ENCODE peak calls at places on chromosomes 4 and X, in nine cellular contexts. One of them, this sample, is unnamed.

GRCh38 chrX:105636667-105637066 is 185.7 kb upstream of the NRK start:
- DNase-seq in head of caudate nucleus: no peak
- DNase-seq in naive thymus-derived CD4-positive, alpha-beta T cell: no peak
- DNase-seq in midbrain: no peak
- DNase-seq in stromal cell of bone marrow: no peak
- DNase-seq in kidney glomerular epithelial cell: no peak
- DNase-seq in nephron progenitor cell: peak; percentile 33
- DNase-seq in non-pigmented ciliary epithelial cell: no peak
- DNase-seq in astrocyte of the cerebellum: no peak
- DNase-seq in this sample: no peak

GRCh38 chr4:7434766-7435150 is at the start of gene PSAPL1:
- DNase-seq in naive thymus-derived CD4-positive, alpha-beta T cell: no peak
- DNase-seq in astrocyte of the cerebellum: no peak
- DNase-seq in nephron progenitor cell: peak; percentile 43
- DNase-seq in head of caudate nucleus: no peak
- DNase-seq in stromal cell of bone marrow: peak; percentile 8
- DNase-seq in kidney glomerular epithelial cell: peak; percentile 29
- DNase-seq in non-pigmented ciliary epithelial cell: no peak
- DNase-seq in midbrain: no peak
- DNase-seq in this sample: no peak

GRCh38 chr4:100022792-100023222 is 72.7 kb upstream of the H2AZ1 start:
- DNase-seq in stromal cell of bone marrow: no peak
- DNase-seq in head of caudate nucleus: no peak
- DNase-seq in astrocyte of the cerebellum: peak; percentile 11
- DNase-seq in naive thymus-derived CD4-positive, alpha-beta T cell: no peak
- DNase-seq in nephron progenitor cell: no peak
- DNase-seq in kidney glomerular epithelial cell: no peak
- DNase-seq in midbrain: no peak
- DNase-seq in non-pigmented ciliary epithelial cell: no peak
- DNase-seq in this sample: no peak

GRCh38 chr4:18957721-18958120 is 936.2 kb upstream of the LCORL start:
- DNase-seq in midbrain: no peak
- DNase-seq in head of caudate nucleus: no peak
- DNase-seq in kidney glomerular epithelial cell: peak; percentile 68
- DNase-seq in naive thymus-derived CD4-positive, alpha-beta T cell: no peak
- DNase-seq in astrocyte of the cerebellum: no peak
- DNase-seq in nephron progenitor cell: no peak
- DNase-seq in stromal cell of bone marrow: no peak
- DNase-seq in non-pigmented ciliary epithelial cell: no peak
- DNase-seq in this sample: no peak

GRCh38 chr4:114423582-114423981 is 175.0 kb upstream of the UGT8 start:
- DNase-seq in astrocyte of the cerebellum: no peak
- DNase-seq in kidney glomerular epithelial cell: no peak
- DNase-seq in naive thymus-derived CD4-positive, alpha-beta T cell: no peak
- DNase-seq in head of caudate nucleus: no peak
- DNase-seq in nephron progenitor cell: no peak
- DNase-seq in midbrain: no peak
- DNase-seq in non-pigmented ciliary epithelial cell: no peak
- DNase-seq in stromal cell of bone marrow: no peak
- DNase-seq in this sample: no peak

GRCh38 chr4:176036585-176037205 is 28.9 kb upstream of the WDR17 start:
- DNase-seq in midbrain: no peak
- DNase-seq in non-pigmented ciliary epithelial cell: no peak
- DNase-seq in kidney glomerular epithelial cell: no peak
- DNase-seq in head of caudate nucleus: no peak
- DNase-seq in stromal cell of bone marrow: no peak
- DNase-seq in astrocyte of the cerebellum: no peak
- DNase-seq in naive thymus-derived CD4-positive, alpha-beta T cell: no peak
- DNase-seq in nephron progenitor cell: no peak
- DNase-seq in this sample: no peak

GRCh38 chr4:114921790-114922581 is 191.4 kb downstream of the NDST4 start:
- DNase-seq in non-pigmented ciliary epithelial cell: no peak
- DNase-seq in astrocyte of the cerebellum: no peak
- DNase-seq in kidney glomerular epithelial cell: no peak
- DNase-seq in midbrain: no peak
- DNase-seq in nephron progenitor cell: no peak
- DNase-seq in head of caudate nucleus: no peak
- DNase-seq in stromal cell of bone marrow: no peak
- DNase-seq in naive thymus-derived CD4-positive, alpha-beta T cell: no peak
- DNase-seq in this sample: no peak

GRCh38 chrX:154412468-154412867 is 1.1 kb downstream of the TAFAZZIN start:
- DNase-seq in head of caudate nucleus: no peak
- DNase-seq in astrocyte of the cerebellum: no peak
- DNase-seq in midbrain: no peak
- DNase-seq in kidney glomerular epithelial cell: no peak
- DNase-seq in naive thymus-derived CD4-positive, alpha-beta T cell: peak; percentile 37
- DNase-seq in non-pigmented ciliary epithelial cell: no peak
- DNase-seq in nephron progenitor cell: no peak
- DNase-seq in stromal cell of bone marrow: no peak
- DNase-seq in this sample: no peak

GRCh38 chr4:105106416-105106815 is 40.3 kb upstream of the TET2 start:
- DNase-seq in stromal cell of bone marrow: peak; percentile 54
- DNase-seq in astrocyte of the cerebellum: no peak
- DNase-seq in kidney glomerular epithelial cell: no peak
- DNase-seq in non-pigmented ciliary epithelial cell: no peak
- DNase-seq in naive thymus-derived CD4-positive, alpha-beta T cell: no peak
- DNase-seq in midbrain: no peak
- DNase-seq in nephron progenitor cell: no peak
- DNase-seq in head of caudate nucleus: no peak
- DNase-seq in this sample: no peak

GRCh38 chr4:1179089-1179441 is 6.7 kb upstream of the SPON2 start:
- DNase-seq in head of caudate nucleus: no peak
- DNase-seq in nephron progenitor cell: no peak
- DNase-seq in kidney glomerular epithelial cell: no peak
- DNase-seq in midbrain: no peak
- DNase-seq in naive thymus-derived CD4-positive, alpha-beta T cell: no peak
- DNase-seq in astrocyte of the cerebellum: no peak
- DNase-seq in non-pigmented ciliary epithelial cell: no peak
- DNase-seq in stromal cell of bone marrow: no peak
- DNase-seq in this sample: no peak

GRCh38 chrX:20355187-20355586 is 88.5 kb upstream of the RPS6KA3 start:
- DNase-seq in kidney glomerular epithelial cell: no peak
- DNase-seq in head of caudate nucleus: no peak
- DNase-seq in midbrain: no peak
- DNase-seq in stromal cell of bone marrow: no peak
- DNase-seq in nephron progenitor cell: no peak
- DNase-seq in naive thymus-derived CD4-positive, alpha-beta T cell: no peak
- DNase-seq in non-pigmented ciliary epithelial cell: no peak
- DNase-seq in astrocyte of the cerebellum: no peak
- DNase-seq in this sample: no peak

GRCh38 chrX:45485682-45486081 is 285.0 kb upstream of the DIPK2B start:
- DNase-seq in midbrain: no peak
- DNase-seq in kidney glomerular epithelial cell: no peak
- DNase-seq in astrocyte of the cerebellum: no peak
- DNase-seq in stromal cell of bone marrow: no peak
- DNase-seq in nephron progenitor cell: no peak
- DNase-seq in naive thymus-derived CD4-positive, alpha-beta T cell: no peak
- DNase-seq in head of caudate nucleus: no peak
- DNase-seq in non-pigmented ciliary epithelial cell: no peak
- DNase-seq in this sample: no peak

GRCh38 chr4:185567828-185568442 is 32.6 kb upstream of the PDLIM3 start:
- DNase-seq in naive thymus-derived CD4-positive, alpha-beta T cell: no peak
- DNase-seq in head of caudate nucleus: peak; percentile 63
- DNase-seq in kidney glomerular epithelial cell: no peak
- DNase-seq in stromal cell of bone marrow: no peak
- DNase-seq in nephron progenitor cell: no peak
- DNase-seq in astrocyte of the cerebellum: no peak
- DNase-seq in midbrain: peak; percentile 71
- DNase-seq in non-pigmented ciliary epithelial cell: no peak
- DNase-seq in this sample: peak; percentile 93

GRCh38 chr4:70844180-70844579 is 4.5 kb upstream of the GRSF1 start:
- DNase-seq in nephron progenitor cell: no peak
- DNase-seq in kidney glomerular epithelial cell: no peak
- DNase-seq in astrocyte of the cerebellum: no peak
- DNase-seq in naive thymus-derived CD4-positive, alpha-beta T cell: no peak
- DNase-seq in stromal cell of bone marrow: no peak
- DNase-seq in head of caudate nucleus: no peak
- DNase-seq in non-pigmented ciliary epithelial cell: no peak
- DNase-seq in midbrain: no peak
- DNase-seq in this sample: no peak

GRCh38 chr4:187668683-187669082 is 326.9 kb upstream of the ZFP42 start:
- DNase-seq in kidney glomerular epithelial cell: peak; percentile 73
- DNase-seq in astrocyte of the cerebellum: no peak
- DNase-seq in non-pigmented ciliary epithelial cell: no peak
- DNase-seq in midbrain: no peak
- DNase-seq in nephron progenitor cell: no peak
- DNase-seq in head of caudate nucleus: no peak
- DNase-seq in naive thymus-derived CD4-positive, alpha-beta T cell: no peak
- DNase-seq in stromal cell of bone marrow: peak; percentile 72
- DNase-seq in this sample: no peak

GRCh38 chrX:14872851-14873675 is at the start of the genes FANCB and MOSPD2:
- DNase-seq in midbrain: peak; percentile 93
- DNase-seq in kidney glomerular epithelial cell: peak; percentile 87
- DNase-seq in non-pigmented ciliary epithelial cell: peak; percentile 58
- DNase-seq in naive thymus-derived CD4-positive, alpha-beta T cell: peak; percentile 94
- DNase-seq in head of caudate nucleus: peak; percentile 92
- DNase-seq in stromal cell of bone marrow: peak; percentile 87
- DNase-seq in astrocyte of the cerebellum: peak; percentile 84
- DNase-seq in nephron progenitor cell: peak; percentile 91
- DNase-seq in this sample: peak; percentile 97

GRCh38 chr4:14165253-14165942 is 537.9 kb upstream of the BOD1L1 start:
- DNase-seq in nephron progenitor cell: no peak
- DNase-seq in head of caudate nucleus: no peak
- DNase-seq in kidney glomerular epithelial cell: no peak
- DNase-seq in naive thymus-derived CD4-positive, alpha-beta T cell: no peak
- DNase-seq in astrocyte of the cerebellum: no peak
- DNase-seq in midbrain: no peak
- DNase-seq in non-pigmented ciliary epithelial cell: no peak
- DNase-seq in stromal cell of bone marrow: no peak
- DNase-seq in this sample: no peak

GRCh38 chr4:10006236-10006603 is 15.1 kb downstream of the SLC2A9 start:
- DNase-seq in nephron progenitor cell: no peak
- DNase-seq in midbrain: peak; percentile 32
- DNase-seq in astrocyte of the cerebellum: no peak
- DNase-seq in head of caudate nucleus: no peak
- DNase-seq in non-pigmented ciliary epithelial cell: no peak
- DNase-seq in kidney glomerular epithelial cell: peak; percentile 78
- DNase-seq in naive thymus-derived CD4-positive, alpha-beta T cell: no peak
- DNase-seq in stromal cell of bone marrow: peak; percentile 81
- DNase-seq in this sample: no peak

GRCh38 chrX:554271-554670 is 76.3 kb upstream of the SHOX start:
- DNase-seq in stromal cell of bone marrow: no peak
- DNase-seq in head of caudate nucleus: no peak
- DNase-seq in midbrain: no peak
- DNase-seq in naive thymus-derived CD4-positive, alpha-beta T cell: no peak
- DNase-seq in astrocyte of the cerebellum: no peak
- DNase-seq in non-pigmented ciliary epithelial cell: no peak
- DNase-seq in nephron progenitor cell: no peak
- DNase-seq in kidney glomerular epithelial cell: no peak
- DNase-seq in this sample: no peak

GRCh38 chr4:185597532-185598188 is 62.4 kb upstream of the PDLIM3 start:
- DNase-seq in non-pigmented ciliary epithelial cell: no peak
- DNase-seq in astrocyte of the cerebellum: peak; percentile 70
- DNase-seq in head of caudate nucleus: peak; percentile 70
- DNase-seq in naive thymus-derived CD4-positive, alpha-beta T cell: peak; percentile 60
- DNase-seq in nephron progenitor cell: peak; percentile 79
- DNase-seq in midbrain: peak; percentile 87
- DNase-seq in kidney glomerular epithelial cell: peak; percentile 74
- DNase-seq in stromal cell of bone marrow: peak; percentile 58
- DNase-seq in this sample: peak; percentile 95

GRCh38 chrX:23782455-23782854 is 518 bp upstream of the SAT1 start:
- DNase-seq in astrocyte of the cerebellum: no peak
- DNase-seq in naive thymus-derived CD4-positive, alpha-beta T cell: no peak
- DNase-seq in nephron progenitor cell: no peak
- DNase-seq in midbrain: no peak
- DNase-seq in head of caudate nucleus: no peak
- DNase-seq in stromal cell of bone marrow: no peak
- DNase-seq in kidney glomerular epithelial cell: no peak
- DNase-seq in non-pigmented ciliary epithelial cell: no peak
- DNase-seq in this sample: no peak

GRCh38 chr4:7649741-7650531 is 215.2 kb upstream of the PSAPL1 start:
- DNase-seq in midbrain: no peak
- DNase-seq in nephron progenitor cell: no peak
- DNase-seq in head of caudate nucleus: no peak
- DNase-seq in naive thymus-derived CD4-positive, alpha-beta T cell: peak; percentile 27
- DNase-seq in astrocyte of the cerebellum: peak; percentile 69
- DNase-seq in stromal cell of bone marrow: peak; percentile 70
- DNase-seq in kidney glomerular epithelial cell: peak; percentile 54
- DNase-seq in non-pigmented ciliary epithelial cell: peak; percentile 77
- DNase-seq in this sample: no peak

GRCh38 chrX:115459883-115460564 is 101.0 kb upstream of the PLS3 start:
- DNase-seq in midbrain: no peak
- DNase-seq in non-pigmented ciliary epithelial cell: no peak
- DNase-seq in nephron progenitor cell: no peak
- DNase-seq in kidney glomerular epithelial cell: no peak
- DNase-seq in astrocyte of the cerebellum: no peak
- DNase-seq in naive thymus-derived CD4-positive, alpha-beta T cell: no peak
- DNase-seq in stromal cell of bone marrow: peak; percentile 22
- DNase-seq in head of caudate nucleus: no peak
- DNase-seq in this sample: no peak

GRCh38 chr4:177283167-177283566 is 26.5 kb upstream of the NEIL3 start:
- DNase-seq in nephron progenitor cell: no peak
- DNase-seq in stromal cell of bone marrow: no peak
- DNase-seq in astrocyte of the cerebellum: peak; percentile 26
- DNase-seq in head of caudate nucleus: no peak
- DNase-seq in naive thymus-derived CD4-positive, alpha-beta T cell: no peak
- DNase-seq in non-pigmented ciliary epithelial cell: peak; percentile 50
- DNase-seq in kidney glomerular epithelial cell: no peak
- DNase-seq in midbrain: no peak
- DNase-seq in this sample: no peak

GRCh38 chr4:141102367-141102766 is 30.9 kb downstream of the RNF150 start:
- DNase-seq in head of caudate nucleus: no peak
- DNase-seq in non-pigmented ciliary epithelial cell: peak; percentile 59
- DNase-seq in nephron progenitor cell: no peak
- DNase-seq in kidney glomerular epithelial cell: peak; percentile 81
- DNase-seq in midbrain: no peak
- DNase-seq in astrocyte of the cerebellum: peak; percentile 26
- DNase-seq in stromal cell of bone marrow: peak; percentile 8
- DNase-seq in naive thymus-derived CD4-positive, alpha-beta T cell: no peak
- DNase-seq in this sample: no peak

GRCh38 chr4:176002007-176002623 is 63.5 kb upstream of the WDR17 start:
- DNase-seq in naive thymus-derived CD4-positive, alpha-beta T cell: no peak
- DNase-seq in nephron progenitor cell: peak; percentile 74
- DNase-seq in midbrain: peak; percentile 66
- DNase-seq in astrocyte of the cerebellum: no peak
- DNase-seq in stromal cell of bone marrow: no peak
- DNase-seq in non-pigmented ciliary epithelial cell: no peak
- DNase-seq in kidney glomerular epithelial cell: no peak
- DNase-seq in head of caudate nucleus: peak; percentile 67
- DNase-seq in this sample: peak; percentile 27

GRCh38 chr4:175422331-175422730 is 389.7 kb downstream of the GPM6A start:
- DNase-seq in naive thymus-derived CD4-positive, alpha-beta T cell: no peak
- DNase-seq in stromal cell of bone marrow: no peak
- DNase-seq in non-pigmented ciliary epithelial cell: no peak
- DNase-seq in head of caudate nucleus: no peak
- DNase-seq in astrocyte of the cerebellum: no peak
- DNase-seq in kidney glomerular epithelial cell: peak; percentile 14
- DNase-seq in nephron progenitor cell: no peak
- DNase-seq in midbrain: no peak
- DNase-seq in this sample: no peak

GRCh38 chr4:7890635-7891393 is 48.8 kb downstream of the AFAP1 start:
- DNase-seq in astrocyte of the cerebellum: peak; percentile 87
- DNase-seq in nephron progenitor cell: no peak
- DNase-seq in naive thymus-derived CD4-positive, alpha-beta T cell: no peak
- DNase-seq in non-pigmented ciliary epithelial cell: no peak
- DNase-seq in head of caudate nucleus: no peak
- DNase-seq in midbrain: no peak
- DNase-seq in kidney glomerular epithelial cell: no peak
- DNase-seq in stromal cell of bone marrow: peak; percentile 57
- DNase-seq in this sample: no peak

GRCh38 chrX:17706676-17707075 is 30.6 kb upstream of the SCML1 start:
- DNase-seq in nephron progenitor cell: no peak
- DNase-seq in astrocyte of the cerebellum: no peak
- DNase-seq in midbrain: no peak
- DNase-seq in naive thymus-derived CD4-positive, alpha-beta T cell: no peak
- DNase-seq in head of caudate nucleus: no peak
- DNase-seq in kidney glomerular epithelial cell: peak; percentile 40
- DNase-seq in stromal cell of bone marrow: peak; percentile 51
- DNase-seq in non-pigmented ciliary epithelial cell: peak; percentile 52
- DNase-seq in this sample: no peak

GRCh38 chr4:29553842-29554241 is 1166.3 kb upstream of the PCDH7 start:
- DNase-seq in nephron progenitor cell: no peak
- DNase-seq in midbrain: no peak
- DNase-seq in kidney glomerular epithelial cell: peak; percentile 48
- DNase-seq in stromal cell of bone marrow: no peak
- DNase-seq in astrocyte of the cerebellum: peak; percentile 11
- DNase-seq in naive thymus-derived CD4-positive, alpha-beta T cell: no peak
- DNase-seq in non-pigmented ciliary epithelial cell: peak; percentile 9
- DNase-seq in head of caudate nucleus: no peak
- DNase-seq in this sample: no peak

GRCh38 chrX:135988245-135988644 is 3.0 kb downstream of the SLC9A6 start:
- DNase-seq in kidney glomerular epithelial cell: no peak
- DNase-seq in stromal cell of bone marrow: no peak
- DNase-seq in head of caudate nucleus: no peak
- DNase-seq in non-pigmented ciliary epithelial cell: no peak
- DNase-seq in nephron progenitor cell: no peak
- DNase-seq in naive thymus-derived CD4-positive, alpha-beta T cell: no peak
- DNase-seq in astrocyte of the cerebellum: no peak
- DNase-seq in midbrain: no peak
- DNase-seq in this sample: no peak